ENCODE peak calls at places on chromosome 15, in eight cellular contexts. L, P, F, J, O, V, Y and Z are unnamed samples.

GRCh38 chr15:75672646-75673425 is 25.1 kb downstream of the SNX33 start:
- DNase-seq in L (no peak), P (no peak), F (peak), J (no peak), O (no peak), V (no peak), Y (peak), Z (no peak)

GRCh38 chr15:44569316-44569715 is 32.4 kb downstream of the EIF3J start:
- DNase-seq in L (no peak), P (no peak), F (no peak), J (no peak), O (no peak), V (no peak), Y (no peak), Z (no peak)

GRCh38 chr15:31405200-31405929 is 78.7 kb downstream of the KLF13 start:
- DNase-seq in L (no peak), P (no peak), F (no peak), J (no peak), O (no peak), V (peak), Y (no peak), Z (no peak)

GRCh38 chr15:27398631-27399030 is 427.6 kb downstream of the GABRG3 start:
- DNase-seq in L (no peak), P (no peak), F (no peak), J (no peak), O (no peak), V (no peak), Y (no peak), Z (no peak)

GRCh38 chr15:70447927-70448698 is 315.2 kb downstream of the UACA start:
- DNase-seq in L (peak), P (no peak), F (no peak), J (peak), O (peak), V (peak), Y (no peak), Z (no peak)

GRCh38 chr15:73631915-73632669 is 1.1 kb downstream of the NPTN start:
- DNase-seq in L (no peak), P (peak), F (peak), J (no peak), O (no peak), V (no peak), Y (peak), Z (peak)

GRCh38 chr15:79168922-79169322 is 78.3 kb upstream of the RASGRF1 start:
- DNase-seq in L (no peak), P (peak), F (peak), J (no peak), O (no peak), V (no peak), Y (peak), Z (peak)

GRCh38 chr15:63837032-63837431 is 3.3 kb upstream of the HERC1 start:
- DNase-seq in L (no peak), P (no peak), F (no peak), J (no peak), O (no peak), V (no peak), Y (no peak), Z (no peak)

GRCh38 chr15:31173790-31174450 is 72.4 kb upstream of the TRPM1 start:
- DNase-seq in L (no peak), P (no peak), F (no peak), J (no peak), O (no peak), V (no peak), Y (no peak), Z (no peak)

GRCh38 chr15:25248583-25249235 is 190.1 kb downstream of the UBE3A start:
- DNase-seq in L (no peak), P (no peak), F (no peak), J (no peak), O (peak), V (peak), Y (no peak), Z (no peak)

GRCh38 chr15:101120961-101121360 is 130.9 kb downstream of the CHSY1 start:
- DNase-seq in L (no peak), P (no peak), F (no peak), J (no peak), O (no peak), V (no peak), Y (no peak), Z (no peak)

GRCh38 chr15:68697711-68698690 is 119.2 kb downstream of the CORO2B start:
- DNase-seq in L (no peak), P (no peak), F (no peak), J (no peak), O (no peak), V (no peak), Y (peak), Z (no peak)

GRCh38 chr15:60682115-60682514 is 203.2 kb upstream of the ICE2 start:
- DNase-seq in L (no peak), P (no peak), F (no peak), J (no peak), O (no peak), V (no peak), Y (peak), Z (no peak)

GRCh38 chr15:39587291-39587909 is 6.5 kb downstream of the THBS1 start:
- DNase-seq in L (no peak), P (no peak), F (no peak), J (no peak), O (no peak), V (no peak), Y (no peak), Z (no peak)

GRCh38 chr15:90025461-90026033 is 24.4 kb downstream of the ZNF710 start:
- DNase-seq in L (no peak), P (no peak), F (no peak), J (no peak), O (no peak), V (no peak), Y (no peak), Z (no peak)

GRCh38 chr15:32670624-32671022 is 29.1 kb downstream of the SCG5 start:
- DNase-seq in L (no peak), P (no peak), F (no peak), J (no peak), O (no peak), V (no peak), Y (no peak), Z (no peak)

GRCh38 chr15:44394062-44394461 is 33.4 kb upstream of the CTDSPL2 start:
- DNase-seq in L (no peak), P (no peak), F (no peak), J (no peak), O (no peak), V (no peak), Y (peak), Z (no peak)

GRCh38 chr15:31488437-31489204 is 162.0 kb downstream of the KLF13 start:
- DNase-seq in L (no peak), P (peak), F (peak), J (no peak), O (peak), V (peak), Y (peak), Z (no peak)

GRCh38 chr15:73082719-73083275 is 30.5 kb downstream of the NEO1 start:
- DNase-seq in L (no peak), P (no peak), F (no peak), J (no peak), O (no peak), V (no peak), Y (peak), Z (no peak)

GRCh38 chr15:57559875-57560274 is 31.8 kb upstream of the MYZAP start:
- DNase-seq in L (peak), P (peak), F (peak), J (peak), O (peak), V (peak), Y (peak), Z (no peak)